ENCODE peak calls at places on chromosomes 4 and X, in seven cellular contexts. R is Karpas-422, N is sigmoid colon, Q is suprapubic skin, M is MM.1S, Z is left ventricle myocardium inferior, F is endodermal cell. I is an unnamed sample.
A peak's percentile ranks its signal among the peaks of the same experiment; 100 is the strongest.

GRCh38 chr4:8435656-8436121 is 4.8 kb downstream of the ACOX3 start:
- DNase-seq in Q (no peak), M (peak; percentile 80), Z (no peak), N (no peak), F (peak; percentile 53), R (peak; percentile 84), I (peak; percentile 32)

GRCh38 chrX:40146471-40147398 is 49.0 kb upstream of the BCOR start:
- DNase-seq in R (no peak), Z (no peak), M (no peak), F (peak; percentile 88), N (peak; percentile 75), Q (no peak), I (no peak)

GRCh38 chrX:151899622-151900021 is 13.1 kb upstream of the MAGEA4 start:
- DNase-seq in F (no peak), R (no peak), Q (no peak), N (no peak), M (no peak), Z (no peak), I (no peak)

GRCh38 chrX:23797371-23798128 is 14.6 kb downstream of the SAT1 start:
- DNase-seq in N (no peak), Q (no peak), F (no peak), Z (no peak), M (no peak), R (no peak), I (peak; percentile 81)

GRCh38 chr4:14264437-14264836 is 636.9 kb upstream of the BOD1L1 start:
- DNase-seq in Z (no peak), F (peak; percentile 60), R (peak; percentile 40), N (no peak), M (no peak), Q (no peak), I (no peak)

GRCh38 chr4:177322156-177322685 is 12.5 kb downstream of the NEIL3 start:
- DNase-seq in F (no peak), Z (no peak), Q (no peak), M (no peak), R (no peak), N (no peak), I (no peak)

GRCh38 chrX:136166221-136166855 is 19.0 kb downstream of the FHL1 start:
- DNase-seq in F (no peak), Q (no peak), M (no peak), N (peak; percentile 69), R (peak; percentile 42), Z (no peak), I (no peak)

GRCh38 chr4:152045397-152045780 is 284.6 kb upstream of the GATB start:
- DNase-seq in Q (no peak), N (no peak), M (no peak), R (no peak), F (no peak), Z (no peak), I (no peak)

GRCh38 chr4:48012819-48013218 is 3.7 kb downstream of the CNGA1 start:
- DNase-seq in R (no peak), N (no peak), Q (no peak), M (no peak), Z (no peak), F (no peak), I (no peak)
- H3K4me3 ChIP-seq in R (no peak overlapping the region), N (no peak overlapping the region), Q (no peak overlapping the region), M (no peak overlapping the region), Z (no peak overlapping the region), F (peak overlapping the region; percentile 19), I (no peak overlapping the region)

GRCh38 chr4:185841451-185841850 is 29.5 kb upstream of the SORBS2 start:
- DNase-seq in N (no peak), R (no peak), F (no peak), M (no peak), Z (no peak), Q (no peak), I (no peak)

GRCh38 chr4:185849543-185850185 is 37.7 kb upstream of the SORBS2 start:
- DNase-seq in Q (no peak), F (no peak), N (no peak), M (no peak), Z (peak; percentile 45), R (no peak), I (no peak)

GRCh38 chr4:185847352-185848078 is 35.5 kb upstream of the SORBS2 start:
- DNase-seq in N (no peak), F (peak; percentile 78), Z (peak; percentile 76), Q (no peak), R (no peak), M (no peak), I (peak; percentile 73)

GRCh38 chr4:185845966-185846365 is 34.0 kb upstream of the SORBS2 start:
- DNase-seq in R (no peak), F (no peak), M (no peak), Z (no peak), N (no peak), Q (no peak), I (no peak)

DNA sequence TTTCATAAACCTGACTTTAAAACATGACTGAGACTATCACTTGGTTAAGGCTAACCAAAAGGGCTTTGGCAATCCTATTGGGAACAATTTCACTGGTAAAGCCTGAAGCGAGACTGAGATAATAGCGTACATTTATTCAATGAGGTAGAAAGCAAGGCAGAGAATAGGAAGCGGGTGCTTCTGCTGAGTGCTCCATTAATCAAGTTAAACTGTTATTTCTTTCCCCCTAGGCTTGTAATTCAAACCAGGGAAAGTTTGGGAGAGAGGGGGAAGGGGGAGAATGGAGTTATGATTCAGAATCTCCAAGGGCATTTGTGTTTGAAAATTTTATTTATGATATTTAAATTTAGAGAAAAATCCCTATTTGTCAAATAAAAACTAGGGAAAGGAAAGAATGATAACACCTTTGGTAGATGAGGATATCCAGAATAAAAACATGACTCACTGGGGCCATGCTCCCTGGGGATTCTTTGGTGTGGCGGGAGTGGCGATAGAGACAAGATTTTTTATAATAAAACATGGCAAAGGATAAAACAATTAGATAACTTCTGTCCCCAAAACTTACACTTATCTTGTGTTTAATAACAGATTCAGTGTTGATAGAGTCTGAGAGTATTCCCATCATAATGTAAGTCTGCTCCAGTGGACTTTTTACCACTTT is 34.7 kb upstream of the SORBS2 start:
- DNase-seq in N (no peak), R (no peak), Q (no peak), Z (no peak), M (no peak), F (no peak), I (no peak)
- H3K27ac ChIP-seq in N (peak overlapping the region; percentile 40), R (no peak overlapping the region), Q (no peak overlapping the region), Z (peak overlapping the region; percentile 90), M (no peak overlapping the region), F (peak overlapping the region; percentile 12), I (peak overlapping the region; percentile 39)

GRCh38 chr4:10101559-10102192 is 14.9 kb downstream of the WDR1 start:
- DNase-seq in F (no peak), M (no peak), R (no peak), N (peak; percentile 90), Z (no peak), Q (no peak), I (no peak)

GRCh38 chr4:10102981-10103330 is 13.6 kb downstream of the WDR1 start:
- DNase-seq in N (no peak), M (no peak), F (no peak), R (no peak), Q (no peak), Z (no peak), I (no peak)

GRCh38 chr4:10104211-10104990 is 12.2 kb downstream of the WDR1 start:
- DNase-seq in Q (no peak), M (peak; percentile 69), R (no peak), F (no peak), Z (no peak), N (no peak), I (no peak)

GRCh38 chr4:10100734-10101216 is 15.8 kb downstream of the WDR1 start:
- DNase-seq in Z (no peak), R (no peak), Q (no peak), M (no peak), N (peak; percentile 75), F (no peak), I (no peak)

GRCh38 chr4:10102193-10102980 is 14.2 kb downstream of the WDR1 start:
- DNase-seq in R (no peak), Q (no peak), N (no peak), Z (no peak), F (no peak), M (no peak), I (no peak)
- H3K4me1 ChIP-seq in R (no peaks in the 10 kb centered on the region), Q (peaks cover 96% of the 10 kb centered on the region), N (no peaks in the 10 kb centered on the region), Z (peaks cover 94% of the 10 kb centered on the region), F (peaks cover 25% of the 10 kb centered on the region), M (peaks cover 74% of the 10 kb centered on the region), I (peaks cover 78% of the 10 kb centered on the region)

GRCh38 chrX:150774798-150775568 is 81.8 kb downstream of the MTMR1 start:
- DNase-seq in F (no peak), R (no peak), Z (no peak), M (no peak), Q (no peak), N (no peak), I (no peak)

GRCh38 chrX:150777328-150777992 is 84.3 kb downstream of the MTMR1 start:
- DNase-seq in N (no peak), R (no peak), Q (no peak), Z (no peak), M (no peak), F (peak; percentile 42), I (no peak)

GRCh38 chrX:150775569-150776350 is 82.6 kb downstream of the MTMR1 start:
- DNase-seq in F (peak; percentile 32), N (no peak), Q (no peak), R (no peak), Z (no peak), M (no peak), I (no peak)

GRCh38 chrX:150781711-150782110 is 88.5 kb downstream of the MTMR1 start:
- DNase-seq in Q (no peak), F (no peak), Z (no peak), N (no peak), R (no peak), M (no peak), I (no peak)

GRCh38 chrX:150779367-150779766 is 86.2 kb downstream of the MTMR1 start:
- DNase-seq in Q (no peak), N (no peak), R (no peak), Z (no peak), M (peak; percentile 58), F (no peak), I (no peak)
- H3K4me3 ChIP-seq in Q (no peak overlapping the region), N (no peak overlapping the region), R (no peak overlapping the region), Z (no peak overlapping the region), M (no peak overlapping the region), F (no peak overlapping the region), I (no peak overlapping the region)

I was measured in mammary epithelial cell.